ENCODE peak calls at places on chromosomes 3 and 15, in five cellular contexts. K, X, S, T and E are unnamed samples. For H3K4me1, the result is how much of the 10 kb centered on the place peaks cover.

GRCh38 chr3:50154476-50154839 is 666 bp upstream of the SEMA3F start:
- DNase-seq in K (no peak), X (no peak), S (no peak), T (no peak), E (no peak)

GRCh38 chr3:126116526-126116925 is 32.6 kb upstream of the SLC41A3 start:
- DNase-seq in K (no peak), X (no peak), S (no peak), T (peak), E (no peak)

GRCh38 chr3:46488735-46489361 is 8.9 kb upstream of the RTP3 start:
- DNase-seq in K (peak), X (peak), S (peak), T (peak), E (peak)

GRCh38 chr15:75599396-75599795 is 20.3 kb upstream of the PTPN9 start:
- DNase-seq in K (no peak), X (no peak), S (no peak), T (no peak), E (no peak)

GRCh38 chr3:185824051-185824466 is 783 bp downstream of the IGF2BP2 start:
- DNase-seq in K (no peak), X (peak), S (no peak), T (no peak), E (no peak)

GRCh38 chr15:92882697-92883642 is 17.2 kb upstream of the CHD2 start:
- DNase-seq in K (no peak), X (peak), S (no peak), T (no peak), E (peak)

GRCh38 chr15:31260646-31261265 is 65.9 kb upstream of the KLF13 start:
- DNase-seq in K (no peak), X (no peak), S (no peak), T (peak), E (no peak)

GRCh38 chr3:78221796-78222195 is 1181.9 kb downstream of the ROBO2 start:
- DNase-seq in K (peak), X (no peak), S (no peak), T (no peak), E (no peak)

GRCh38 chr3:135965506-135966348 is at the start of gene PPP2R3A:
- DNase-seq in K (peak), X (peak), S (no peak), T (peak), E (peak)

GRCh38 chr3:39850707-39851014 is 41.3 kb downstream of the MYRIP start:
- DNase-seq in K (no peak), X (no peak), S (no peak), T (no peak), E (no peak)

GRCh38 chr3:51675201-51675611 is 4.2 kb downstream of the TEX264 start:
- DNase-seq in K (peak), X (no peak), S (no peak), T (peak), E (no peak)

GRCh38 chr15:98609144-98609852 is 39.0 kb upstream of the IGF1R start:
- DNase-seq in K (peak), X (no peak), S (no peak), T (no peak), E (no peak)

GRCh38 chr3:174619244-174619643 is 239.9 kb upstream of the NAALADL2 start:
- DNase-seq in K (no peak), X (no peak), S (no peak), T (no peak), E (no peak)

GRCh38 chr3:151979914-151980313 is 106.5 kb downstream of the SUCNR1 start:
- DNase-seq in K (no peak), X (no peak), S (no peak), T (no peak), E (no peak)

GRCh38 chr15:28021281-28022039 is 77.7 kb downstream of the OCA2 start:
- DNase-seq in K (peak), X (peak), S (no peak), T (peak), E (no peak)

GRCh38 chr15:77609558-77609957 is 23.2 kb downstream of the LINGO1 start:
- DNase-seq in K (no peak), X (no peak), S (no peak), T (no peak), E (no peak)

GRCh38 chr3:79985866-79986265 is 218.1 kb upstream of the ROBO1 start:
- DNase-seq in K (no peak), X (no peak), S (no peak), T (no peak), E (no peak)

GRCh38 chr3:37391679-37392078 is 217.3 kb upstream of the LRRFIP2 start:
- DNase-seq in K (no peak), X (no peak), S (no peak), T (peak), E (no peak)

GRCh38 chr3:8482960-8483665 is 18.5 kb upstream of the LMCD1 start:
- DNase-seq in K (peak), X (peak), S (no peak), T (peak), E (no peak)

GRCh38 chr15:52717924-52718323 is 38.7 kb upstream of the ATOSA start:
- DNase-seq in K (no peak), X (no peak), S (no peak), T (no peak), E (no peak)

GRCh38 chr3:60932669-60933068 is 318.6 kb downstream of the FHIT start:
- DNase-seq in K (no peak), X (no peak), S (no peak), T (no peak), E (no peak)

GRCh38 chr15:90029024-90029423 is 27.9 kb downstream of the ZNF710 start:
- DNase-seq in K (no peak), X (no peak), S (no peak), T (peak), E (no peak)

GRCh38 chr3:52971895-52972294 is 74.0 kb downstream of the SFMBT1 start:
- DNase-seq in K (no peak), X (no peak), S (no peak), T (no peak), E (no peak)

GRCh38 chr3:193134895-193135294 is 106.1 kb upstream of the PLAAT1 start:
- DNase-seq in K (peak), X (no peak), S (no peak), T (no peak), E (no peak)

GRCh38 chr15:32993285-32993684 is 201.2 kb downstream of the FMN1 start:
- DNase-seq in K (no peak), X (no peak), S (no peak), T (no peak), E (no peak)

DNA sequence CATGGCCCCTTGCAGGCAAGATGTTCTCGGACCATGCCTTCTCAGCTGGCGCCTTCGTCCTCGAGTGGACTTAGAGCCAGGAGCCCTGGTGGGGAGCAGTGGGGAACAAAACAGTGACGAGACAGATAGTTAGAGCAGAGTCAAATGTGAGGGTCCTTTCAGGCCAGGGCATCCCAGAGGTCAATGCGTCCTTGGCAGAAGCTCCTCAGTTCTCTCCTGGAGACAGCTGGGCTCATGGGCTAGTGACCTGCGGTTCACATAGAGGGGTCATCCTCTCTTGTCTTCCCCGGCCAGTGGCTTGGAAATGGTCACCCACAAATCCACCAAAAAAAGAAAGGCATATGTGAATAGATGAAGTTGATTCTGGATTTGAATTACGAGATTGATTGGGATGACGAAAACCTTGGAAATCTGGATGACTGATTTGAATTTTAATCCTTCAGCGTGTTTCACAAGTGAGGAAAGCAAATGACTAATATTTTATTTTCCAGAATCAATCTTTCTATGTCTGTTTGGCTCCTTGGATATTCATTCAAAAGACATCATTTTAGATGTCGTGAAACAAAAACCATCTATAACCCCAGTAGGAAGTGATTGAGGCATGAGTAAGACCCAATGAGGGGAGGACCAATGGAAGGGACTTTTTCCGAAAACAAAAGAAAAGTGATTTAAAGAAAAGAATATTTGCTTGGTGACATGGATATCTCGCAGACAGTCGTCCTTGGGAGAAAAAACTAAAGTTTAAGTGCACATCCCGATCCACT is 84.5 kb downstream of the ASB7 start:
- DNase-seq in K (peak), X (no peak), S (no peak), T (no peak), E (no peak)
- H3K27ac ChIP-seq in K (peak), X (peak), S (no peak), T (peak), E (no peak)

DNA sequence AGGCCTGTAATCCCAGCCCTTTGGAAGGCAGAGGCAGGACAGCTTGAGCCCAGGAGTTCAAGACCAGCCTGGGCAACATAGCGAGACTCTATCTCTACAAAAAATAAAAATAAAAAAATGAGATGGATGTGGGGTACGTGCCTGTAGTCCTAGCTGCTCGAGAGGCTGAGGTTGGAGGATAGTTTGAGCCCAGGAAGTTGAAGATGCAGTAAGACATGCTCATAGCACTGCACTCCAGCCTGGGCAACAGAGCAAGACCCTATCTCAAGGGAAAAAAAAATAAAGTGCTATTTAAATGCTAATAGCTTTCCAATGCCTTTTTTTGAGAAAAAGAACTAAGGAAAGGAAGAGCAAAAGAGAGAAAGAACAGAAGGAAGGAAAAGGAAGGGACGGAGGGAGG is 94.5 kb downstream of the MAGI1 start:
- DNase-seq in K (no peak), X (no peak), S (no peak), T (no peak), E (no peak)
- H3K4me3 ChIP-seq in K (no peak), X (no peak), S (no peak), T (no peak), E (no peak)

GRCh38 chr3:189900578-189900977 is 220.1 kb downstream of the P3H2 start:
- DNase-seq in K (no peak), X (no peak), S (no peak), T (no peak), E (no peak)
- H3K4me1 ChIP-seq in K (under half), X (under half), S (under half), T (under half), E (under half)

DNA sequence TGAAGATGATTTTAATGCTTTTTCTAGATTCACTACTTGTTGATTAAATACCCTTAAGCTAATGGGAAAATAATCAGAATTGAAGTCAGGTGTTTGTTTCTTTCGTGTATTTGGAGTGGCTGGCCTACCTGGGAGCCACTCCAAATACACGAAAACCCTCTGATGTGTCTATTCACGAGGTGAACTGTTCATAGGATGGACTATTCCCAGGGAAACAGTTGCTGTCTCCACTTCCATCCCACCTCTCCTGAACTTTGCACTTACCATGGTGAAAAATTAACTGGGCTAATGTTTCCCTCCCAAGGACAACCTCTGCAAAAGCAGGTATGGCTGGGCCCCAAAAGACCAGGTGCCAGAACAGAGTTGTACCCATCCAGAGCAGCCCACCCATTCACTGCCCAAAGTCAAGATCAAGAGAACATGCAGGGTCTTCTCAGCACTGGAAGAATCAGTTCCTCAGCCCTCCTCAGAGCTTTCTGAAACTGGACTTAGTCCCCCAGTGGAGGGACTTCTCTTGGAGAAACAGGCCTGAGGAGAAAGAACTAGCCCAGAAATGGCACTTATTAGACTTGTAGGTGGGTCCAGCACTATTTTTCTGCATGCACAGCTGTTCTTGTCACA is 2.9 kb upstream of the SMAD3 start:
- DNase-seq in K (no peak), X (no peak), S (no peak), T (no peak), E (no peak)
- H3K27ac ChIP-seq in K (no peak), X (no peak), S (no peak), T (no peak), E (peak)

DNA sequence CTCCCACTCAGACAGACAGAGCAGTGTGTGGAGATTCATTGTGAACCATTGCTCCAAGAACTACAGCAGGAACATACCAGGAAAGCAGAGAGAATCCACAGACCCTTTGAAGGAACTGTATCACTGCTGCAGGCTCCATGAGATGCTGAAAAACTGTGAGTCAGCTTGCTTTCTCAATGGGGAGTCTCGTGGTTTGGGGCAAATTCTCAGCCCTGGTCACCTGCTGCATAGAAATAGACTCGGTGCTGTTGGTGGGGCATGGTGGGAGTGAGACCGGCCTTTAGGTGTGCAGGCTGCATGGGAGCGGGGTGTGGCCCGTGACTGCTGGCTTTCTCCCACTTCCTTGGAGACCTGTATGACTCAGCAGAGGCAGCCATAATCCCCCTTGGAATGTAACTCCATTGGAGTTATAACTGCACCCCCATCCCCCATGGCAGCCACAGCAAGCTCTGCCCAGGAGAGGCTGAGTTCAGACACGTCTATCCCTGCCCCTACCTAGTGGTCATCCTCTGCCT is 35.6 kb downstream of the ALCAM start:
- DNase-seq in K (peak), X (no peak), S (no peak), T (no peak), E (no peak)
- H3K4me3 ChIP-seq in K (no peak), X (no peak), S (no peak), T (no peak), E (no peak)

DNA sequence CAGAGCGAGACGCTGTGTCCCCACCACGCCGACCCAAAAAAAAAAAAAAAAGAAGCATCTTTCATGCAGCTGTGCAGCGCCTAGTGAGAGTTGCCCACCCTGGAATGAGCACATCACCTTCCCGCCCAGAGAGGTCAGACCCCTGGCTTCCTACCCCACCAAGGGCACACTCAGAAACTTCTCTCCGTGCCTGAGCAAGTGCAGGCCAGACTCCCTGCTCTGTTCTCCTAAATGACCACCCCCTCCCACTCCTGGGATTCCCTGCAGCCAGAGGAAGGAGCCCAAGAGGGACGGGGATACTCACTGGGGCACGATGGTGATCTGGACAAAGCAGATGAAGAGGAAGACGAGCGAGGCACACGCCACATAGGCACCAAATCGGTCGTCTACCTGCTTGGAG is 116.0 kb downstream of the SEC22A start:
- DNase-seq in K (no peak), X (no peak), S (no peak), T (no peak), E (no peak)
- H3K4me1 ChIP-seq in K (under half), X (under half), S (under half), T (under half), E (under half)

GRCh38 chr3:81743096-81744025 is 18.1 kb downstream of the GBE1 start:
- DNase-seq in K (peak), X (no peak), S (no peak), T (no peak), E (no peak)

GRCh38 chr3:81742581-81742980 is 18.9 kb downstream of the GBE1 start:
- DNase-seq in K (no peak), X (no peak), S (no peak), T (no peak), E (no peak)

GRCh38 chr3:81744366-81744765 is 17.1 kb downstream of the GBE1 start:
- DNase-seq in K (peak), X (no peak), S (no peak), T (no peak), E (no peak)

GRCh38 chr3:81741214-81741613 is 20.2 kb downstream of the GBE1 start:
- DNase-seq in K (peak), X (no peak), S (no peak), T (no peak), E (no peak)

GRCh38 chr3:81740731-81741130 is 20.7 kb downstream of the GBE1 start:
- DNase-seq in K (no peak), X (no peak), S (no peak), T (no peak), E (no peak)
- H3K27ac ChIP-seq in K (peak), X (no peak), S (no peak), T (no peak), E (no peak)

GRCh38 chr15:79430901-79431635 is 1.1 kb upstream of the MINAR1 start:
- DNase-seq in K (no peak), X (no peak), S (no peak), T (no peak), E (no peak)
- H3K4me3 ChIP-seq in K (peak), X (no peak), S (no peak), T (peak), E (no peak)

DNA sequence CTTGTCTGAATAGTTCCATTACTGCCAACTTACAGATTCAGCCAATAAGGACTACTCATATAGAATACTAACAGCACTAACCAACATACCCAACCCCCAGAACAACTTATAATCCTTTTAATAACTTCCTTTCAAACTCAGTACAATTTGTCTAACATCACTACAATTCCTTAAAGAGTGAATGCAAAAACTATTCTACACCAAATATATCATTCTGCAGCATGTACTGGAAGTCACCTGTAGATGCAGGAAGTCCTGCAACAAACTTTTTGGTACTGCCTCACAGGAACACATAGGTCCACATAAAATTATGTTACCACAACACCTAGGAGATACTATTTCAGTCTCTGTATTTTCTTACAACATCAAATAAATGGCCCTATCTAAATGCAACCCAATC is 2.1 kb downstream of the CCNL1 start:
- DNase-seq in K (no peak), X (no peak), S (no peak), T (no peak), E (no peak)
- H3K4me1 ChIP-seq in K (under half), X (under half), S (under half), T (half or more), E (half or more)